ENCODE peak calls at places on chromosomes 4 and X, in ten cellular contexts. J, V, O, D, F, R, I, Y, W and P are unnamed samples.

GRCh38 chr4:84477738-84478137 is 21.4 kb downstream of the NKX6-1 start:
- DNase-seq in J (no peak), D (no peak), W (no peak), Y (no peak), F (no peak), O (no peak), R (no peak), V (no peak), I (no peak), P (no peak)

GRCh38 chr4:138034871-138035270 is 207.3 kb downstream of the SLC7A11 start:
- DNase-seq in V (no peak), Y (no peak), I (peak; percentile 61), F (no peak), J (peak; percentile 81), W (peak; percentile 87), R (no peak), D (no peak), O (no peak), P (no peak)

GRCh38 chr4:101730291-101731117 is 60.0 kb upstream of the BANK1 start:
- DNase-seq in Y (peak; percentile 5), F (peak; percentile 69), D (peak; percentile 50), J (peak; percentile 80), I (peak; percentile 75), R (peak; percentile 68), V (peak; percentile 40), O (peak; percentile 41), W (peak; percentile 70), P (peak; percentile 69)

GRCh38 chrX:69162466-69162865 is 2.8 kb downstream of the PJA1 start:
- DNase-seq in I (no peak), Y (no peak), F (no peak), V (no peak), W (no peak), R (no peak), O (no peak), J (no peak), D (no peak), P (no peak)

GRCh38 chr4:128630881-128631280 is 178.6 kb upstream of the JADE1 start:
- DNase-seq in J (no peak), D (no peak), V (no peak), Y (no peak), F (no peak), O (no peak), W (peak; percentile 35), I (peak; percentile 67), R (no peak), P (no peak)

GRCh38 chr4:108270466-108271450 is 102.0 kb upstream of the LEF1 start:
- DNase-seq in V (no peak), Y (peak; percentile 28), W (peak; percentile 94), D (no peak), O (no peak), I (peak; percentile 89), J (peak; percentile 70), F (peak; percentile 75), R (no peak), P (peak; percentile 82)

GRCh38 chr4:28443786-28444412 is 1583.3 kb downstream of the STIM2 start:
- DNase-seq in W (peak; percentile 15), F (peak; percentile 3), I (peak; percentile 1), D (no peak), J (peak; percentile 58), V (no peak), R (no peak), O (no peak), Y (no peak), P (no peak)

GRCh38 chrX:41381685-41382084 is 47.7 kb downstream of the DDX3X start:
- DNase-seq in O (peak; percentile 18), W (peak; percentile 90), Y (peak; percentile 27), J (peak; percentile 97), R (peak; percentile 39), V (peak; percentile 78), I (peak; percentile 69), D (no peak), F (peak; percentile 41), P (peak; percentile 80)

GRCh38 chr4:161189286-161190134 is 974.3 kb downstream of the FSTL5 start:
- DNase-seq in O (no peak), I (peak; percentile 23), R (no peak), F (no peak), V (no peak), W (no peak), J (no peak), D (no peak), Y (no peak), P (no peak)

GRCh38 chr4:81600511-81601269 is 129.0 kb upstream of the RASGEF1B start:
- DNase-seq in V (peak; percentile 52), D (no peak), F (no peak), Y (no peak), W (no peak), J (no peak), O (no peak), R (no peak), I (no peak), P (no peak)

GRCh38 chrX:11188664-11189063 is 77.5 kb downstream of the HCCS start:
- DNase-seq in O (no peak), D (no peak), J (peak; percentile 72), Y (peak; percentile 26), V (no peak), I (peak; percentile 43), R (no peak), F (peak; percentile 3), W (peak; percentile 38), P (peak; percentile 7)

GRCh38 chrX:11528623-11529022 is 137.1 kb downstream of the ARHGAP6 start:
- DNase-seq in Y (no peak), D (no peak), I (no peak), R (no peak), F (no peak), V (no peak), J (no peak), W (no peak), O (no peak), P (no peak)

GRCh38 chr4:4839471-4839810 is 20.0 kb upstream of the MSX1 start:
- DNase-seq in O (no peak), I (no peak), J (no peak), W (no peak), F (no peak), D (no peak), V (no peak), Y (no peak), R (no peak), P (no peak)

GRCh38 chrX:1792636-1793035 is 177.8 kb downstream of the ASMT start:
- DNase-seq in J (no peak), D (no peak), R (no peak), W (no peak), F (no peak), Y (no peak), O (no peak), I (no peak), V (no peak), P (no peak)

GRCh38 chr4:189838821-189839497 is 101.7 kb upstream of the FRG1 start:
- DNase-seq in W (no peak), V (no peak), O (no peak), Y (no peak), I (no peak), R (no peak), D (no peak), F (no peak), J (no peak), P (no peak)

GRCh38 chrX:643911-644303 is 13.3 kb downstream of the SHOX start:
- DNase-seq in V (no peak), D (peak; percentile 23), W (no peak), Y (no peak), F (no peak), R (no peak), I (no peak), O (no peak), J (no peak), P (no peak)
- H3K4me3 ChIP-seq in V (no peak overlapping the region), D (no peak overlapping the region), W (no peak overlapping the region), Y (peak overlapping the region; percentile 26), F (no peak overlapping the region), R (no peak overlapping the region), I (no peak overlapping the region), O (no peak overlapping the region), J (no peak overlapping the region), P (no peak overlapping the region)

GRCh38 chr4:2042947-2043395 is 16.2 kb upstream of the NAT8L start:
- DNase-seq in W (no peak), J (no peak), D (no peak), I (no peak), O (no peak), R (no peak), Y (no peak), V (peak; percentile 41), F (no peak), P (no peak)
- H3K4me3 ChIP-seq in W (no peak overlapping the region), J (peak overlapping the region; percentile 24), D (peak overlapping the region; percentile 78), I (no peak overlapping the region), O (no peak overlapping the region), R (no peak overlapping the region), Y (no peak overlapping the region), V (no peak overlapping the region), F (peak overlapping the region; percentile 53), P (peak overlapping the region; percentile 73)

DNA sequence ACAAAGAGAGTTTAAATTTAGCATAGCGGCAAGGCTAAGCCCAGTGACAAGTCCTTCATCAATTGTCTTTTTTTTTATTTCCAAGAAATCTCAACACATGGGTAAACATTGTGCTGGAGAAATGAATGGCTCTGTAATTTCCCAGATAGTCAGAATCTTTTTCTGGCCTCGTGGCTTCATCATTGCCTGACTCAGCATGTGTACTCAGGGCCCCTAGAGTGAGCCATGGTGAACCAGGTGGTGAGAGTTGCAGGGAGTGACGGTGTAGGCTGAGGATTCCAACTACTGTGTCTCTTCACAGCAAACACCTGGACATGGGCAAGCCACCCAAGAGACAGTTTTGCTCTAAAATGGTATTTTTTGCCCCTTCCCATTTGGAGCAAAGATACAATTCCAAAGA is 43.1 kb upstream of the UCP1 start:
- DNase-seq in F (no peak), O (no peak), Y (no peak), W (peak; percentile 48), R (no peak), I (peak; percentile 7), D (no peak), J (peak; percentile 6), V (no peak), P (no peak)
- H3K4me3 ChIP-seq in F (no peak overlapping the region), O (no peak overlapping the region), Y (no peak overlapping the region), W (no peak overlapping the region), R (no peak overlapping the region), I (no peak overlapping the region), D (no peak overlapping the region), J (no peak overlapping the region), V (no peak overlapping the region), P (no peak overlapping the region)

DNA sequence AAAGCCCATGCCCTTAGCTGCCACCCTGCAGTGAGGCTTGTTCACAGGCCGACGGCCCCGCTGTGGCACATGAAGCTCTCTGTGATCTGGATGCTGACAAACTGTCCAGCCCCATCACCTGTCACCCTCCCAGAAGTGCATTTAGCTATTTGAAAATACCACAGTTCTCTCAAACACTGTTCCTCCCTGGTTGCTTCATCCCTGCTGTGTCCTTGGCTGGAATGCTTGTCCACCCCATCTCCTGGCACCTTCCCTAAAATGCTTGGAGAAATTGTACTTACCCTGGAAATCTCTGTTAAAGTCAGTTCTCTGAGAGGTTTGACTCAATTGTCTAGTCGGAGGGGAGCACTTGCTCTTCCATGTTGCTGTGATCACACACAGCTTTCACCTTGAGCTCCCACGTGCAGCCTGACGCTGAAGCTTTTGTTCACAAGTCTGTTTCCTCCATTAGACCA is 10.1 kb downstream of the SYNPO2 start:
- DNase-seq in D (no peak), J (peak; percentile 8), W (no peak), O (peak; percentile 58), R (no peak), I (no peak), V (no peak), Y (no peak), F (no peak), P (no peak)
- H3K4me3 ChIP-seq in D (no peak overlapping the region), J (no peak overlapping the region), W (no peak overlapping the region), O (no peak overlapping the region), R (no peak overlapping the region), I (no peak overlapping the region), V (no peak overlapping the region), Y (no peak overlapping the region), F (no peak overlapping the region), P (no peak overlapping the region)